ENCODE peak calls at places on chromosomes 3 and 15, in eight cellular contexts. One of them, this sample, is unnamed.
A peak's percentile ranks its signal among the peaks of the same experiment; 100 is the strongest.

GRCh38 chr3:34011171-34012101 is 213.0 kb downstream of the PDCD6IP start:
- DNase-seq in prostate gland: no peak
- DNase-seq in endodermal cell: no peak
- DNase-seq in left lung: no peak
- DNase-seq in CD4-positive, alpha-beta T cell: no peak
- DNase-seq in H9: peak; percentile 33
- DNase-seq in suprapubic skin: no peak
- DNase-seq in caudate nucleus: no peak
- DNase-seq in this sample: no peak

GRCh38 chr3:196222876-196223595 is 6.7 kb downstream of the SLC51A start:
- DNase-seq in prostate gland: no peak
- DNase-seq in endodermal cell: no peak
- DNase-seq in left lung: no peak
- DNase-seq in CD4-positive, alpha-beta T cell: no peak
- DNase-seq in H9: no peak
- DNase-seq in suprapubic skin: no peak
- DNase-seq in caudate nucleus: no peak
- DNase-seq in this sample: no peak

GRCh38 chr15:67832031-67832551 is 6.8 kb downstream of the SKOR1 start:
- DNase-seq in prostate gland: no peak
- DNase-seq in endodermal cell: peak; percentile 82
- DNase-seq in left lung: no peak
- DNase-seq in CD4-positive, alpha-beta T cell: no peak
- DNase-seq in H9: peak; percentile 65
- DNase-seq in suprapubic skin: no peak
- DNase-seq in caudate nucleus: no peak
- DNase-seq in this sample: no peak

GRCh38 chr15:49235446-49236207 is 65.6 kb downstream of the GALK2 start:
- DNase-seq in prostate gland: peak; percentile 19
- DNase-seq in endodermal cell: peak; percentile 83
- DNase-seq in left lung: no peak
- DNase-seq in CD4-positive, alpha-beta T cell: peak; percentile 15
- DNase-seq in H9: peak; percentile 57
- DNase-seq in suprapubic skin: no peak
- DNase-seq in caudate nucleus: peak; percentile 31
- DNase-seq in this sample: no peak

GRCh38 chr3:159787794-159788205 is 200.8 kb upstream of the IL12A start:
- DNase-seq in prostate gland: no peak
- DNase-seq in endodermal cell: no peak
- DNase-seq in left lung: no peak
- DNase-seq in CD4-positive, alpha-beta T cell: no peak
- DNase-seq in H9: no peak
- DNase-seq in suprapubic skin: no peak
- DNase-seq in caudate nucleus: no peak
- DNase-seq in this sample: no peak

GRCh38 chr3:43754316-43754715 is 63.6 kb downstream of the ABHD5 start:
- DNase-seq in prostate gland: no peak
- DNase-seq in endodermal cell: no peak
- DNase-seq in left lung: no peak
- DNase-seq in CD4-positive, alpha-beta T cell: no peak
- DNase-seq in H9: no peak
- DNase-seq in suprapubic skin: no peak
- DNase-seq in caudate nucleus: no peak
- DNase-seq in this sample: no peak

GRCh38 chr3:114827495-114827894 is 319.6 kb downstream of the ZBTB20 start:
- DNase-seq in prostate gland: no peak
- DNase-seq in endodermal cell: no peak
- DNase-seq in left lung: no peak
- DNase-seq in CD4-positive, alpha-beta T cell: no peak
- DNase-seq in H9: no peak
- DNase-seq in suprapubic skin: no peak
- DNase-seq in caudate nucleus: no peak
- DNase-seq in this sample: no peak

GRCh38 chr3:127072221-127072771 is 89.4 kb downstream of the PLXNA1 start:
- DNase-seq in prostate gland: no peak
- DNase-seq in endodermal cell: no peak
- DNase-seq in left lung: no peak
- DNase-seq in CD4-positive, alpha-beta T cell: no peak
- DNase-seq in H9: no peak
- DNase-seq in suprapubic skin: peak; percentile 55
- DNase-seq in caudate nucleus: no peak
- DNase-seq in this sample: no peak

GRCh38 chr15:67792250-67792942 is 32.9 kb upstream of the SKOR1 start:
- DNase-seq in prostate gland: no peak
- DNase-seq in endodermal cell: no peak
- DNase-seq in left lung: no peak
- DNase-seq in CD4-positive, alpha-beta T cell: no peak
- DNase-seq in H9: no peak
- DNase-seq in suprapubic skin: no peak
- DNase-seq in caudate nucleus: no peak
- DNase-seq in this sample: no peak

GRCh38 chr15:74664028-74664616 is 31.7 kb downstream of the EDC3 start:
- DNase-seq in prostate gland: peak; percentile 87
- DNase-seq in endodermal cell: no peak
- DNase-seq in left lung: peak; percentile 70
- DNase-seq in CD4-positive, alpha-beta T cell: no peak
- DNase-seq in H9: no peak
- DNase-seq in suprapubic skin: no peak
- DNase-seq in caudate nucleus: no peak
- DNase-seq in this sample: no peak

GRCh38 chr3:175304437-175304836 is 445.3 kb downstream of the NAALADL2 start:
- DNase-seq in prostate gland: no peak
- DNase-seq in endodermal cell: no peak
- DNase-seq in left lung: no peak
- DNase-seq in CD4-positive, alpha-beta T cell: no peak
- DNase-seq in H9: no peak
- DNase-seq in suprapubic skin: no peak
- DNase-seq in caudate nucleus: no peak
- DNase-seq in this sample: no peak

GRCh38 chr3:101571028-101571895 is 2.7 kb upstream of the PCNP start:
- DNase-seq in prostate gland: no peak
- DNase-seq in endodermal cell: no peak
- DNase-seq in left lung: no peak
- DNase-seq in CD4-positive, alpha-beta T cell: no peak
- DNase-seq in H9: no peak
- DNase-seq in suprapubic skin: no peak
- DNase-seq in caudate nucleus: no peak
- DNase-seq in this sample: no peak

GRCh38 chr3:119492128-119492527 is 6.2 kb upstream of the TIMMDC1 start:
- DNase-seq in prostate gland: no peak
- DNase-seq in endodermal cell: no peak
- DNase-seq in left lung: no peak
- DNase-seq in CD4-positive, alpha-beta T cell: no peak
- DNase-seq in H9: no peak
- DNase-seq in suprapubic skin: no peak
- DNase-seq in caudate nucleus: no peak
- DNase-seq in this sample: no peak

GRCh38 chr15:45431502-45431901 is 53.2 kb upstream of the GATM start:
- DNase-seq in prostate gland: no peak
- DNase-seq in endodermal cell: peak; percentile 59
- DNase-seq in left lung: no peak
- DNase-seq in CD4-positive, alpha-beta T cell: no peak
- DNase-seq in H9: no peak
- DNase-seq in suprapubic skin: no peak
- DNase-seq in caudate nucleus: no peak
- DNase-seq in this sample: no peak

GRCh38 chr3:144127700-144128099 is 156.1 kb downstream of the DIPK2A start:
- DNase-seq in prostate gland: peak; percentile 35
- DNase-seq in endodermal cell: no peak
- DNase-seq in left lung: no peak
- DNase-seq in CD4-positive, alpha-beta T cell: no peak
- DNase-seq in H9: no peak
- DNase-seq in suprapubic skin: no peak
- DNase-seq in caudate nucleus: no peak
- DNase-seq in this sample: no peak

GRCh38 chr3:144121661-144122060 is 150.0 kb downstream of the DIPK2A start:
- DNase-seq in prostate gland: no peak
- DNase-seq in endodermal cell: no peak
- DNase-seq in left lung: no peak
- DNase-seq in CD4-positive, alpha-beta T cell: no peak
- DNase-seq in H9: no peak
- DNase-seq in suprapubic skin: no peak
- DNase-seq in caudate nucleus: no peak
- DNase-seq in this sample: no peak

GRCh38 chr3:144129536-144130214 is 158.1 kb downstream of the DIPK2A start:
- DNase-seq in prostate gland: no peak
- DNase-seq in endodermal cell: no peak
- DNase-seq in left lung: no peak
- DNase-seq in CD4-positive, alpha-beta T cell: no peak
- DNase-seq in H9: no peak
- DNase-seq in suprapubic skin: no peak
- DNase-seq in caudate nucleus: no peak
- DNase-seq in this sample: no peak

GRCh38 chr3:144128117-144128892 is 156.7 kb downstream of the DIPK2A start:
- DNase-seq in prostate gland: no peak
- DNase-seq in endodermal cell: peak; percentile 57
- DNase-seq in left lung: no peak
- DNase-seq in CD4-positive, alpha-beta T cell: no peak
- DNase-seq in H9: no peak
- DNase-seq in suprapubic skin: no peak
- DNase-seq in caudate nucleus: no peak
- DNase-seq in this sample: no peak

DNA sequence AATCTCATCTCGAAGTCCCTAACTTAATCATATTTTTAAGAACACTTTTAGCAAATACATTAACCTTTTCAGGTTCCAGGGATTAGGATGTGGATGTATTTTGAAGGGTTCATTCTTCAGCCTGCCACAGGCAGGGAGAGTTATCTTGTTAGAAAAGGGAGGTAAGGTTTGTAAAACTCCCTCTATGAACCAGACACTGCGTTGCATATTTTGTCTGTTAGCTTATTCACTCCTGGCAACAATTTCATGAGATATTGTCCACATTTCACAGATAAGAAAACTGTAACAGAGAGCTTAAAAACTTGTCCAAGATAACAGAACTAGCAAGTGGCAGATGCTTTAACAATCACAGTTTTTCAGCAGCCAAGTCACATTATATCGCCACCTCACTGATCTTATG is 155.4 kb downstream of the DIPK2A start:
- DNase-seq in prostate gland: no peak
- DNase-seq in endodermal cell: no peak
- DNase-seq in left lung: no peak
- DNase-seq in CD4-positive, alpha-beta T cell: no peak
- DNase-seq in H9: no peak
- DNase-seq in suprapubic skin: no peak
- DNase-seq in caudate nucleus: no peak
- DNase-seq in this sample: no peak
- H3K27ac ChIP-seq in prostate gland: no peak overlapping the region
- H3K27ac ChIP-seq in endodermal cell: peak overlapping the region; percentile 80
- H3K27ac ChIP-seq in left lung: no peak overlapping the region
- H3K27ac ChIP-seq in CD4-positive, alpha-beta T cell: no peak overlapping the region
- H3K27ac ChIP-seq in H9: no peak overlapping the region
- H3K27ac ChIP-seq in suprapubic skin: peak overlapping the region; percentile 88
- H3K27ac ChIP-seq in caudate nucleus: no peak overlapping the region
- H3K27ac ChIP-seq in this sample: no peak overlapping the region

GRCh38 chr3:112685956-112686355 is 45.0 kb upstream of the CCDC80 start:
- DNase-seq in prostate gland: no peak
- DNase-seq in endodermal cell: no peak
- DNase-seq in left lung: no peak
- DNase-seq in CD4-positive, alpha-beta T cell: no peak
- DNase-seq in H9: no peak
- DNase-seq in suprapubic skin: no peak
- DNase-seq in caudate nucleus: no peak
- DNase-seq in this sample: no peak
- H3K27ac ChIP-seq in prostate gland: no peak overlapping the region
- H3K27ac ChIP-seq in endodermal cell: no peak overlapping the region
- H3K27ac ChIP-seq in left lung: no peak overlapping the region
- H3K27ac ChIP-seq in CD4-positive, alpha-beta T cell: no peak overlapping the region
- H3K27ac ChIP-seq in H9: no peak overlapping the region
- H3K27ac ChIP-seq in suprapubic skin: no peak overlapping the region
- H3K27ac ChIP-seq in caudate nucleus: no peak overlapping the region
- H3K27ac ChIP-seq in this sample: no peak overlapping the region

GRCh38 chr15:30922469-30923311 is 19.0 kb downstream of the FAN1 start:
- DNase-seq in prostate gland: no peak
- DNase-seq in endodermal cell: peak; percentile 84
- DNase-seq in left lung: no peak
- DNase-seq in CD4-positive, alpha-beta T cell: no peak
- DNase-seq in H9: peak; percentile 83
- DNase-seq in suprapubic skin: no peak
- DNase-seq in caudate nucleus: peak; percentile 85
- DNase-seq in this sample: peak; percentile 85
- H3K27ac ChIP-seq in prostate gland: peak overlapping the region; percentile 13
- H3K27ac ChIP-seq in endodermal cell: peak overlapping the region; percentile 96
- H3K27ac ChIP-seq in left lung: no peak overlapping the region
- H3K27ac ChIP-seq in CD4-positive, alpha-beta T cell: no peak overlapping the region
- H3K27ac ChIP-seq in H9: peak overlapping the region; percentile 97
- H3K27ac ChIP-seq in suprapubic skin: peak overlapping the region; percentile 75
- H3K27ac ChIP-seq in caudate nucleus: peak overlapping the region; percentile 98
- H3K27ac ChIP-seq in this sample: peak overlapping the region; percentile 99

GRCh38 chr3:16058511-16058910 is 116.0 kb upstream of the GALNT15 start:
- DNase-seq in prostate gland: no peak
- DNase-seq in endodermal cell: no peak
- DNase-seq in left lung: no peak
- DNase-seq in CD4-positive, alpha-beta T cell: no peak
- DNase-seq in H9: no peak
- DNase-seq in suprapubic skin: no peak
- DNase-seq in caudate nucleus: no peak
- DNase-seq in this sample: no peak
- H3K27ac ChIP-seq in prostate gland: peak overlapping the region; percentile 62
- H3K27ac ChIP-seq in endodermal cell: no peak overlapping the region
- H3K27ac ChIP-seq in left lung: no peak overlapping the region
- H3K27ac ChIP-seq in CD4-positive, alpha-beta T cell: no peak overlapping the region
- H3K27ac ChIP-seq in H9: no peak overlapping the region
- H3K27ac ChIP-seq in suprapubic skin: peak overlapping the region; percentile 88
- H3K27ac ChIP-seq in caudate nucleus: peak overlapping the region; percentile 96
- H3K27ac ChIP-seq in this sample: peak overlapping the region; percentile 97

DNA sequence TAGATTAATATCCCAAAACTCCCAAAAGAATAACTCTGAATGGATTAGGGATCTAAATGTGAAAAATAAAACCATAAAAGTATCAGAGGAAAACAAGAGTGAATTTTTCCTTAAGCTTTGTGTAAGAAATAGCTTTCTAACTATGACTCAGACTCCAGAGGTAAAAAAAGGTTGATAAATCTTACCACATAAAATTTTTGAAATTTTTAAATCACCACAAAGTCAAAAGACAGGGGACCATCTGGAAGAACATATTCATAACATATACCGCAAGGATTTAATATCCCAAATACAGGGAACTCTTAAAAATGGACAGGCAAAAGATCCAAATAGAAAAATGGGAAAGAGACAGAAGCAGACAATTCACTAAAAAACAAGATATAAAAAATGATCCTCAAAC is 145.0 kb downstream of the ARNT2 start:
- DNase-seq in prostate gland: no peak
- DNase-seq in endodermal cell: no peak
- DNase-seq in left lung: no peak
- DNase-seq in CD4-positive, alpha-beta T cell: no peak
- DNase-seq in H9: no peak
- DNase-seq in suprapubic skin: no peak
- DNase-seq in caudate nucleus: no peak
- DNase-seq in this sample: no peak
- H3K27ac ChIP-seq in prostate gland: no peak overlapping the region
- H3K27ac ChIP-seq in endodermal cell: no peak overlapping the region
- H3K27ac ChIP-seq in left lung: no peak overlapping the region
- H3K27ac ChIP-seq in CD4-positive, alpha-beta T cell: no peak overlapping the region
- H3K27ac ChIP-seq in H9: no peak overlapping the region
- H3K27ac ChIP-seq in suprapubic skin: no peak overlapping the region
- H3K27ac ChIP-seq in caudate nucleus: no peak overlapping the region
- H3K27ac ChIP-seq in this sample: no peak overlapping the region

This sample was measured in substantia nigra.